ENCODE peak calls at places on chromosome 7, in five cellular contexts. Y is body of pancreas, Z is heart left ventricle, N is spleen, O is esophagus squamous epithelium. Q is an unnamed sample.

GRCh38 chr7:43721193-43721806 is 8.0 kb downstream of the COA1 start:
- DNase-seq in Y (no peak), Z (no peak), N (no peak), O (no peak), Q (no peak)

GRCh38 chr7:1925973-1926907 is 256.2 kb downstream of the ELFN1 start:
- DNase-seq in Y (no peak), Z (no peak), N (no peak), O (no peak), Q (no peak)

GRCh38 chr7:91397099-91397498 is 132.9 kb downstream of the FZD1 start:
- DNase-seq in Y (no peak), Z (no peak), N (no peak), O (no peak), Q (no peak)

GRCh38 chr7:144622751-144623150 is 213.1 kb downstream of the TPK1 start:
- DNase-seq in Y (no peak), Z (no peak), N (no peak), O (no peak), Q (no peak)

GRCh38 chr7:28371846-28372245 is 40.5 kb upstream of the CREB5 start:
- DNase-seq in Y (no peak), Z (no peak), N (no peak), O (no peak), Q (no peak)

GRCh38 chr7:138768251-138768650 is 29.5 kb upstream of the TMEM213 start:
- DNase-seq in Y (no peak), Z (no peak), N (no peak), O (no peak), Q (no peak)

GRCh38 chr7:25260862-25261454 is 32.7 kb upstream of the NPVF start:
- DNase-seq in Y (no peak), Z (no peak), N (no peak), O (no peak), Q (no peak)

GRCh38 chr7:52026140-52026539 is 709.5 kb upstream of the COBL start:
- DNase-seq in Y (no peak), Z (no peak), N (no peak), O (no peak), Q (no peak)

GRCh38 chr7:35993663-35994622 is 159.1 kb upstream of the EEPD1 start:
- DNase-seq in Y (no peak), Z (no peak), N (no peak), O (no peak), Q (no peak)

GRCh38 chr7:151556592-151556991 is 36.9 kb upstream of the RHEB start:
- DNase-seq in Y (no peak), Z (no peak), N (no peak), O (no peak), Q (no peak)

GRCh38 chr7:118449797-118450196 is 225.3 kb downstream of the ANKRD7 start:
- DNase-seq in Y (no peak), Z (no peak), N (no peak), O (no peak), Q (no peak)

GRCh38 chr7:22445140-22445722 is 54.8 kb downstream of the STEAP1B start:
- DNase-seq in Y (peak), Z (peak), N (peak), O (peak), Q (no peak)

GRCh38 chr7:22597845-22598244 is 97.9 kb upstream of the STEAP1B start:
- DNase-seq in Y (no peak), Z (no peak), N (no peak), O (no peak), Q (no peak)

GRCh38 chr7:57868771-57869483 is 418.9 kb downstream of the ZNF716 start:
- DNase-seq in Y (peak), Z (peak), N (no peak), O (no peak), Q (no peak)

GRCh38 chr7:28700790-28701203 is 257.3 kb downstream of the TRIL start:
- DNase-seq in Y (no peak), Z (no peak), N (no peak), O (no peak), Q (no peak)

GRCh38 chr7:25636871-25637283 is 408.6 kb upstream of the NPVF start:
- DNase-seq in Y (no peak), Z (peak), N (no peak), O (no peak), Q (no peak)

GRCh38 chr7:131231381-131232220 is 96.1 kb upstream of the MKLN1 start:
- DNase-seq in Y (no peak), Z (peak), N (peak), O (no peak), Q (no peak)

GRCh38 chr7:36153571-36154097 is 580 bp downstream of the EEPD1 start:
- DNase-seq in Y (peak), Z (peak), N (peak), O (no peak), Q (no peak)

GRCh38 chr7:137661634-137662033 is 185.1 kb downstream of the DGKI start:
- DNase-seq in Y (no peak), Z (no peak), N (no peak), O (no peak), Q (no peak)

DNA sequence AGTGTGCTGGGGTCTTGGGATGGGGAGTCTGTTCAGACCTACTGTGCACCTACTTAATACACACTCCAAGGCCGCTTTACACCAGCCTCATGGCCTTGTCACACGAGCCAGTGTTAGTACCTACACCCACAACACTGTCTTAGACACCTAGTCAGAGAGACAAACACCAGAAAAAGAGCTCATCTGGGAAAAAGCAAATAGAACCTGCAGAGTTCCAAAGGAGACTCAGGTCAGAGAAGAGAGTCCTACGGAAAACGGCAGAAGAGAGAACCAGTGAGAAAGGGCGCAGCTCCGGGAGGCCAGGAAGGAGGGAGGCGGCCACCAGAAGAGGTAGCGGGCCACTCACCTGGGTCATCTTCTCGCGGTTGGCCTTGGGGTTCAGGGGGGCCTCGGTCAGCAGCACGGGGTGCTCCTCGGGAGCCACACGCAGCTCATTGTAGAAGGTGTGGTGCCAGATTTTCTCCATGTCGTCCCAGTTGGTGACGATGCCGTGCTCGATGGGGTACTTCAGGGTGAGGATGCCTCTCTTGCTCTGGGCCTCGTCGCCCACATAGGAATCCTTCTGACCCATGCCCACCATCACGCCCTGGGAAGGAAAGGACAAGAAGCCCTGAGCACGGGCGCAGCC is 105.3 kb upstream of the TNRC18 start:
- DNase-seq in Y (no peak), Z (no peak), N (no peak), O (no peak), Q (no peak)
- TF ChIP-seq POLR2A in Y (no peak), Z (no peak), N (peak), O (peak), Q (no peak)

DNA sequence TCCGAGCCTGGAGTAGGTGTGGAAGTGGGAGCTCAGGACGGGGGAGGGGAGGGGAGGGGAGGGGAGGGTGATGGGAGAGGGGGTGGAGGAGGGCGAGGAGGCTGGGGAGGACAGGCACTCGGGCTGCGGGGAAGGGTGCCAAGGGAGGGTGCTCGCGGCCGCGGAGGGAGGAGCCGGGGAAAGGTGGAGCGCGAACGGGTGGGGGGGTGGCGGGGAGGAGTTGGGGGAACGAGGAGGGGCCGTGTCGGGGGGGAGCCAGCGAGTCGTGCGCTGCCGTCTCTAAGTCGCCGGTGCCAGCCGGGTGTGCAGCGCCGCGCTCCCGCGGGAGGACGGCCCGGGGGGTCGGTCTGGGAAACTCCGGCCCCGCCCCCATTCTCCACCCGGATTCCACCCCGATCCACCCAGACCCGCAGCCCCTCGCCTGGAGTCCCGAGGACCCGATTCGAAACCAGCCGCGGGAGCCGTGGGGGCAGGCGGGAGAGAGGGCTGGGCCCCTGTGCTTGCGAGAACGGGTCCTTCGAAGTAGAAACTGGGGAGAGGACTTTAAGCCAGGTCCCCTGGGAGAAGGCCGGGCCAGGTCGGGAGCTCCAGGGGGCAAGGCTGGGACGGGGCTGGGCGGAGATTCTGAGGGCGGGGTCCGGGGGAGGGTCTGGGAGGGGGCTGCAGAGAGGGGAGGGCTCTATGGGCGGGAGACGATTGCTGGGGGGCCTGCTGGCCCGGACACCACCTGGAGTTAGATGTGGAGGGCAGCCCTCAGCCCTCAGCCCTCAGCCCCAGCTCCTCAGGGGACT is at the start of gene ZNF467:
- DNase-seq in Y (peak), Z (peak), N (peak), O (no peak), Q (no peak)
- H3K27ac ChIP-seq in Y (peak), Z (peak), N (peak), O (peak), Q (peak)

GRCh38 chr7:55099086-55099831 is 80.4 kb downstream of the EGFR start:
- DNase-seq in Y (no peak), Z (peak), N (no peak), O (no peak), Q (no peak)

GRCh38 chr7:55100172-55100961 is 81.5 kb downstream of the EGFR start:
- DNase-seq in Y (peak), Z (peak), N (no peak), O (no peak), Q (peak)

GRCh38 chr7:55104123-55104522 is 85.3 kb downstream of the EGFR start:
- DNase-seq in Y (no peak), Z (no peak), N (no peak), O (no peak), Q (peak)

GRCh38 chr7:55101359-55101758 is 82.5 kb downstream of the EGFR start:
- DNase-seq in Y (no peak), Z (no peak), N (no peak), O (no peak), Q (peak)

GRCh38 chr7:55100962-55101327 is 82.1 kb downstream of the EGFR start:
- DNase-seq in Y (no peak), Z (peak), N (no peak), O (no peak), Q (no peak)
- TF ChIP-seq POLR2A in Y (no peak), Z (no peak), N (no peak), O (no peak), Q (no peak)

GRCh38 chr7:150372271-150373048 is 3.8 kb downstream of the REPIN1 start:
- DNase-seq in Y (no peak), Z (no peak), N (no peak), O (no peak), Q (no peak)
- H3K27ac ChIP-seq in Y (peak), Z (peak), N (no peak), O (peak), Q (no peak)

GRCh38 chr7:7183061-7183832 is 903 bp downstream of the C1GALT1 start:
- DNase-seq in Y (peak), Z (peak), N (peak), O (no peak), Q (no peak)

GRCh38 chr7:7180725-7181428 is 1.5 kb upstream of the C1GALT1 start:
- DNase-seq in Y (peak), Z (no peak), N (no peak), O (no peak), Q (no peak)

GRCh38 chr7:7183833-7184463 is 1.6 kb downstream of the C1GALT1 start:
- DNase-seq in Y (no peak), Z (no peak), N (no peak), O (no peak), Q (no peak)

GRCh38 chr7:7181519-7182155 is 707 bp upstream of the C1GALT1 start:
- DNase-seq in Y (peak), Z (peak), N (peak), O (no peak), Q (no peak)

DNA sequence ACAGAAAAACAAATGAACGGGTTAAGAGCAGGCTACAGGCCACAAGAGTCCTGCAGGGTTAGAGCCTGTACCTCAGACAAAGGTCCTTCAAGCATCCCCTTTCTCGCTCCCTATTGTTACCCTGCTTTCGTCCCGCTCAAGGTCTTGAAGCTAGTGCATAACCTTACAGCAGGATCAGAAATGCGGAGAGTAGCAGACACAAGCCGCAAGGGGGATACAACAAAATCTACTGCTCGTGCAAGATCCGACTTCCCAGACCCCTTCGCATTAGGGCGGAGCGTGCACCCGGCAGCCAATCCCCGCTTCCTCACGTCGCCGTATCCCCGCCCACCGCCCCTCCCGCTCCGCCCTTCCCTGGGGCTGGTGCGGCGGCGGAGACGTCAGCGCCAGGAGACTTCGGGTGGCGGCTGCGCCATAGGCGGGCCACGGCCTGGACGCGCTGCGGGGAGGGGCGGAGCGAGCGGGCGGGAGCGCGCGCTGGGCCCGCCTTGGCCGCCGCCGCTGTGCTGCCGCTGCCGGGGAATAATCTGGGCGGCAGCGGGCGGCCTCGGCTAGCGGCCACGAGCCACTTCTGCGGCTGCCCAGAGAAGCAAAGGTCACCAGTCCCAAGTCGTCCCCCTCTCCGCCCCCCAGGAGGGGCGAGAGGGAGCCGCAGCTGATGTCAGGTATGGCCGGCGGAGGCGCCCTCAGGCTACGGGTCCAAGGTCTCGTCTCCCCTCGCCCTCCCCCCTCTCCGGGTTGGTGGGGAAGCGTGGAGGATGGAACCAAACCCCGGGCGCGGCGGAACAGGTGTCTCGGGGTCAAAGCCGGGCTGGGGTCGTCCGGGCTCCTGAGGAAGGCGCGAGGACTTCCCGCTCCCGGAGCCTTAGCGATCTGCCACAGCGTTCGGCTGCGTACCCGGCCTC is at the start of gene C1GALT1:
- DNase-seq in Y (peak), Z (peak), N (peak), O (peak), Q (peak)
- TF ChIP-seq POLR2A in Y (peak), Z (no peak), N (peak), O (peak), Q (no peak)

Q was measured in vagina.